ENCODE peak calls at places on chromosome 19, in ten cellular contexts. H, E, Z, L, J, N, B, P, R and Q are unnamed samples.
A peak's percentile ranks its signal among the peaks of the same experiment; 100 is the strongest.

GRCh38 chr19:46270521-46271256 is 26.2 kb upstream of the HIF3A start:
- DNase-seq in H (no peak), E (no peak), Z (no peak), L (no peak), J (no peak), N (no peak), B (no peak), P (no peak), R (no peak), Q (no peak)

GRCh38 chr19:48213959-48214358 is 41.8 kb downstream of the CARD8 start:
- DNase-seq in H (no peak), E (no peak), Z (no peak), L (no peak), J (no peak), N (no peak), B (no peak), P (no peak), R (no peak), Q (no peak)

GRCh38 chr19:3617463-3617862 is 9.1 kb downstream of the CACTIN start:
- DNase-seq in H (no peak), E (peak; percentile 74), Z (no peak), L (no peak), J (peak; percentile 31), N (no peak), B (no peak), P (no peak), R (no peak), Q (no peak)

GRCh38 chr19:18869781-18870530 is 26.0 kb downstream of the CERS1 start:
- DNase-seq in H (no peak), E (no peak), Z (no peak), L (no peak), J (no peak), N (no peak), B (no peak), P (no peak), R (no peak), Q (no peak)

GRCh38 chr19:39823693-39824092 is 10.3 kb downstream of the DYRK1B start:
- DNase-seq in H (no peak), E (no peak), Z (no peak), L (no peak), J (no peak), N (no peak), B (no peak), P (no peak), R (no peak), Q (no peak)

GRCh38 chr19:2631213-2631821 is 71.2 kb downstream of the GNG7 start:
- DNase-seq in H (peak; percentile 99), E (no peak), Z (no peak), L (no peak), J (no peak), N (no peak), B (no peak), P (no peak), R (no peak), Q (no peak)

GRCh38 chr19:9406798-9407352 is 28.5 kb downstream of the ZNF266 start:
- DNase-seq in H (no peak), E (peak; percentile 84), Z (peak; percentile 64), L (peak; percentile 33), J (peak; percentile 72), N (peak; percentile 38), B (peak; percentile 79), P (no peak), R (peak; percentile 0), Q (peak; percentile 56)

GRCh38 chr19:17468302-17469091 is 1.8 kb upstream of the SLC27A1 start:
- DNase-seq in H (no peak), E (peak; percentile 84), Z (no peak), L (no peak), J (no peak), N (no peak), B (peak; percentile 29), P (no peak), R (no peak), Q (peak; percentile 68)

GRCh38 chr19:873084-874019 is 13.9 kb downstream of the CFD start:
- DNase-seq in H (peak; percentile 91), E (no peak), Z (peak; percentile 64), L (peak; percentile 59), J (peak; percentile 78), N (peak; percentile 88), B (peak; percentile 74), P (no peak), R (peak; percentile 76), Q (no peak)

GRCh38 chr19:41591951-41592562 is 16.1 kb downstream of the CEACAM21 start:
- DNase-seq in H (no peak), E (no peak), Z (no peak), L (no peak), J (no peak), N (no peak), B (no peak), P (no peak), R (no peak), Q (no peak)

GRCh38 chr19:11787536-11787935 is 10.8 kb upstream of the ZNF491 start:
- DNase-seq in H (no peak), E (no peak), Z (no peak), L (no peak), J (no peak), N (no peak), B (no peak), P (no peak), R (no peak), Q (no peak)

GRCh38 chr19:2061936-2062729 is 11.1 kb upstream of the MKNK2 start:
- DNase-seq in H (no peak), E (no peak), Z (no peak), L (no peak), J (no peak), N (no peak), B (peak; percentile 46), P (no peak), R (no peak), Q (no peak)

GRCh38 chr19:610801-611505 is 21.3 kb downstream of the HCN2 start:
- DNase-seq in H (no peak), E (peak; percentile 72), Z (peak; percentile 53), L (peak; percentile 51), J (peak; percentile 72), N (peak; percentile 87), B (no peak), P (no peak), R (peak; percentile 49), Q (no peak)

GRCh38 chr19:2577722-2578335 is 101.9 kb downstream of the GADD45B start:
- DNase-seq in H (no peak), E (no peak), Z (no peak), L (no peak), J (no peak), N (no peak), B (no peak), P (no peak), R (no peak), Q (no peak)

GRCh38 chr19:1789282-1790020 is 22.6 kb downstream of the ATP8B3 start:
- DNase-seq in H (no peak), E (no peak), Z (no peak), L (no peak), J (no peak), N (no peak), B (no peak), P (no peak), R (no peak), Q (no peak)